ENCODE peak calls at places on chromosomes 16 and 17, in eight cellular contexts. O is SK-N-SH, G is colonic mucosa, S is K562, F is right lobe of liver, N is breast epithelium, R is hepatocyte, Y is prostate gland. P is an unnamed sample. For H3K9me3, the result is how much of the 10 kb centered on the place peaks cover.

GRCh38 chr16:87661561-87661960 is 59.3 kb downstream of the JPH3 start:
- DNase-seq in G (no peak), F (no peak), Y (no peak), N (no peak), R (peak), O (no peak), S (peak), P (peak)

GRCh38 chr16:66568355-66568754 is 2.1 kb downstream of the CMTM1 start:
- DNase-seq in N (no peak), G (no peak), O (no peak), S (no peak), F (no peak), R (no peak), Y (no peak), P (no peak)

GRCh38 chr16:46658925-46659324 is 30.1 kb downstream of the VPS35 start:
- DNase-seq in F (peak), G (no peak), S (no peak), R (no peak), Y (no peak), N (no peak), O (no peak), P (no peak)

GRCh38 chr16:89332248-89333245 is 115.0 kb downstream of the ZNF778 start:
- DNase-seq in O (no peak), N (no peak), S (no peak), G (no peak), Y (no peak), F (no peak), R (no peak), P (no peak)

GRCh38 chr17:58338907-58339774 is 10.5 kb upstream of the TSPOAP1 start:
- DNase-seq in Y (no peak), R (no peak), F (no peak), O (peak), N (no peak), G (peak), S (peak), P (no peak)

GRCh38 chr17:5049314-5049819 is 14.1 kb upstream of the SLC52A1 start:
- DNase-seq in Y (no peak), O (no peak), S (no peak), F (no peak), G (no peak), N (no peak), R (no peak), P (peak)

GRCh38 chr16:14658063-14658462 is 25.3 kb downstream of the BFAR start:
- DNase-seq in F (no peak), R (no peak), N (no peak), O (no peak), S (peak), G (peak), Y (no peak), P (no peak)

GRCh38 chr16:85428168-85428898 is 184.8 kb upstream of the GSE1 start:
- DNase-seq in F (peak), Y (no peak), N (no peak), O (peak), R (no peak), S (peak), G (peak), P (peak)

GRCh38 chr16:88650749-88651275 is at the start of gene CYBA:
- DNase-seq in S (peak), F (peak), G (peak), Y (peak), R (peak), O (peak), N (no peak), P (peak)

GRCh38 chr16:30775381-30776099 is 11.5 kb downstream of the ZNF629 start:
- DNase-seq in Y (peak), S (peak), F (peak), G (peak), R (peak), N (peak), O (peak), P (peak)

GRCh38 chr16:9297437-9298113 is 206.1 kb downstream of the HAPSTR1 start:
- DNase-seq in R (peak), S (peak), F (peak), O (peak), G (no peak), N (no peak), Y (peak), P (no peak)

GRCh38 chr17:72602517-72603345 is 481.9 kb downstream of the SOX9 start:
- DNase-seq in G (peak), Y (no peak), R (no peak), S (no peak), F (no peak), N (no peak), O (no peak), P (no peak)

GRCh38 chr16:637081-638018 is 1.2 kb upstream of the METTL26 start:
- DNase-seq in S (peak), F (peak), R (peak), G (peak), Y (peak), N (peak), O (peak), P (peak)

GRCh38 chr17:73091770-73092517 is 544 bp downstream of the SLC39A11 start:
- DNase-seq in S (peak), R (peak), G (peak), Y (peak), N (peak), F (peak), O (no peak), P (no peak)

GRCh38 chr17:17910060-17910459 is 62.1 kb downstream of the TOM1L2 start:
- DNase-seq in O (no peak), F (no peak), S (no peak), Y (no peak), R (no peak), N (no peak), G (no peak), P (no peak)

GRCh38 chr17:36720131-36720530 is 118.7 kb downstream of the MRM1 start:
- DNase-seq in R (no peak), O (peak), G (no peak), F (no peak), Y (no peak), N (no peak), S (no peak), P (no peak)

GRCh38 chr16:87297918-87298631 is 19.1 kb downstream of the C16orf95 start:
- DNase-seq in N (no peak), R (peak), Y (no peak), G (no peak), O (peak), F (no peak), S (peak), P (no peak)

GRCh38 chr17:77914440-77915254 is 43.9 kb upstream of the TNRC6C start:
- DNase-seq in Y (peak), G (no peak), O (no peak), S (no peak), R (peak), N (no peak), F (no peak), P (no peak)

GRCh38 chr17:14156689-14157088 is 80.0 kb downstream of the CDRT15 start:
- DNase-seq in R (peak), Y (no peak), G (no peak), O (no peak), N (no peak), S (no peak), F (no peak), P (no peak)

GRCh38 chr16:58046054-58046881 is 20.7 kb downstream of the MMP15 start:
- DNase-seq in F (no peak), R (no peak), O (no peak), G (no peak), N (no peak), Y (no peak), S (no peak), P (no peak)

GRCh38 chr17:30924341-30924740 is 2.6 kb downstream of the ADAP2 start:
- DNase-seq in N (no peak), R (no peak), S (no peak), F (no peak), Y (no peak), O (no peak), G (no peak), P (no peak)

GRCh38 chr17:68684860-68685493 is 83.8 kb upstream of the FAM20A start:
- DNase-seq in R (no peak), N (no peak), S (no peak), Y (no peak), O (no peak), G (no peak), F (no peak), P (no peak)

DNA sequence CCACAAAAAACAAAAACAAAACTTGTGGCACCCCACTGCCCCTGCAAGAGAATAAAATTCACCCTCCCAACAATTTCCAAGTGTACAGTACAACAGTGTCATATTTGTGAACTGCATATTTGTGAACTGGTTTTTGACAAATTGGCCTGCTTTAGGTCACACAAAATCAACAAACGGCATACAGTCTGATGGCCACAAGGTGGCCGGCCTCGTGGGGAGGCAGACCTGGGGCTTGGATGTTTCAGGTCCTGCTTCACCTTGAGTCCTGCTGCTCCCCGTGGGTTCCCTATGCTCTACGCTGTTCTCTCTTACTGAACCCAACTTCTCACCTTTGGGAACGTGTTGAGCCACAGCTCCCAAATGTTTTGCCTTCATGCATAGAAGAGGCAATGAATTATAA is 102.2 kb downstream of the CDK5R1 start:
- DNase-seq in F (no peak), O (peak), S (peak), Y (no peak), R (no peak), G (no peak), N (no peak), P (no peak)
- TF ChIP-seq CTCF in F (peak), O (peak), S (peak), Y (no peak), R (peak), G (no peak), N (no peak), P (no peak)

DNA sequence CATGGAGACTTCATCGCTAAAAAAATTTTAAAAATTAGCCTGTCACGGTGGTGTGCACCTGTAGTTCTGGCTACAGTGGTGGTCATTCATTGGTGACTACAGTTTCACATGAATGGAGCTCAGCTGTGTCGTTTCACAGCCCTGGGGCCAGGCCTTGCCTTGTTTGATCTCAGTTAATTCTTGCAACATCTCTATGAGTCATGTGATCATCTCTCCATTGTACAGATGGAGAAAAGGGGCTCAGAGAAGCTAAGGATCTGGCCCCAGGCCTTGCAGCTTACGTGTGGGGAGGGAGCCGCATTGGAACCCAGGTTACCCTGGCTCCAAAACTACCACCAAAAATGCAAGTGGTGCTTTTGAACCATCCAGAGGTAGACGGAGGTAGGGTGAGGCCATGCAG is 49.4 kb downstream of the GDE1 start:
- DNase-seq in G (no peak), N (no peak), O (no peak), S (no peak), R (no peak), Y (no peak), F (no peak), P (no peak)
- H3K27ac ChIP-seq in G (no peak), N (no peak), O (no peak), S (no peak), R (no peak), Y (no peak), F (no peak), P (no peak)

GRCh38 chr17:56667925-56668324 is 74.4 kb downstream of the NOG start:
- DNase-seq in R (no peak), S (no peak), G (no peak), O (no peak), Y (no peak), F (no peak), N (no peak), P (no peak)
- H3K9me3 ChIP-seq in R (under half), S (under half), G (under half), O (under half), Y (under half), F (under half), N (under half), P (under half)

DNA sequence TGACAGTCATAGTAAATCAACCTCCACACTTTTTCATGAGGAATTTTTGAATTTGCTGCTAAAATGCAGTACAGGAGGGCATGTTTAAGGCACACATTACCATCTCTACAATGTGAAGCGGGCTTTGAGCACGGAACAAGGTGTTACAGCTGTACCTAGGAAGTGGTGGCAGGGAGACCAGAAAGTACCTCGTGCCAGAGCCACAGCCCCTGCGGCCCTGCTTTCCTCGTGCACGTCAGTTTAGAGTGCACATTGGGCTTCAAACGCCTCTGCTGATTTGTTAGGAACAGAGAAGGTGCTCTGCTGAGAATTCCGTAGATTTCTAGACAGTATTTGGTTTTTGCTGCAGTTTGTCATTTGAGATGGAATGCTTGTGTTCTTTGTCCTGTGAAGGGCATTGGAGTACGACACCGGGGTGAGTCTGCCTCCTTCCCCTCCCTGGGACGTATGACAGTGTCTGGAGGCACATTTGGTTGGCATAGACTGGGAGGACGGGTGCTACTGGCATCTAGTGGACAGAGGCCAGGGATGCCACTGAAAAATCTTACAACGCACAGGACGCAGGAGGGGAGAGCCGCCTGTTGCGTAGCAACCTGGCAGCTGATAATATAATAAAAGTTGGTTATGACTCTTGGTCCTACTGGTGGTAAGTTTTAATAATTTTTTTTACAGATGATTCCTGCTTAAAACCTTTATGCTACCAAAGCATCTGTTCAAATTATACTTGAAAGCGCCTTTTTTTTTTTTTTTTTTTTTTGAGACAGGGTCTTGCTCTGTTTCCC is 9.1 kb downstream of the FOXK2 start:
- DNase-seq in O (peak), R (peak), N (peak), S (no peak), G (peak), F (peak), Y (peak), P (no peak)
- TF ChIP-seq CTCF in O (peak), R (peak), N (peak), S (no peak), G (peak), F (peak), Y (peak), P (no peak)

GRCh38 chr17:40960144-40960543 is 6.6 kb downstream of the KRT39 start:
- DNase-seq in G (no peak), Y (no peak), S (no peak), N (no peak), F (no peak), O (no peak), R (no peak), P (no peak)
- H3K27ac ChIP-seq in G (no peak), Y (no peak), S (no peak), N (no peak), F (no peak), O (no peak), R (no peak), P (no peak)

DNA sequence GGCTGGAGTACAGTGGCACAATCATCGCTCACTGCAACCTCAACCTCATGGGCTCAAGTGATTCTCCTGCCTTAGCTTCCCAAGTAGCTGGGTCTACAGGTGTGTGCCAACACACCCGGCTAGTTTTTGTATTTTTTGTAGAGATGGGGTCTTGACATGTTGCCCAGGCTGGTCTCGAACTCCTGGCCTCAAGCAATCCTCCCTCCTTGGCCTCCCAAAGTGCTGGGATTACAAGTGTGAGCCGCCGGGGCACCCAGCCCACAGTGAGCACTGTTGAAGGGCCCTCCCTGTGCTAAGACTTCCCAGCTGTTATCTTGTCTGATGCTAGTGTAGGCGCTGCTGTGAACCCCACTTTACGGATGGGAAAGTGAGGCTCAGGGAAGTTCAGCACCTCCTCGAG is 8.0 kb downstream of the CASKIN1 start:
- DNase-seq in R (no peak), G (no peak), O (no peak), S (no peak), N (no peak), F (no peak), Y (no peak), P (no peak)
- H3K9me3 ChIP-seq in R (under half), G (under half), O (under half), S (under half), N (under half), F (under half), Y (under half), P (under half)

GRCh38 chr17:42979511-42980273 is at the start of gene PTGES3L:
- DNase-seq in G (peak), F (no peak), O (peak), N (no peak), R (peak), S (peak), Y (peak), P (no peak)

GRCh38 chr17:42982266-42982665 is 1.9 kb downstream of the RUNDC1 start:
- DNase-seq in G (no peak), F (no peak), Y (peak), S (no peak), R (no peak), N (no peak), O (no peak), P (no peak)

GRCh38 chr17:42984486-42984885 is 4.1 kb downstream of the RUNDC1 start:
- DNase-seq in N (no peak), R (no peak), O (no peak), S (no peak), G (no peak), F (no peak), Y (peak), P (no peak)

GRCh38 chr17:42980766-42981397 is 517 bp downstream of the RUNDC1 start:
- DNase-seq in O (peak), Y (peak), G (peak), S (peak), R (peak), N (peak), F (peak), P (peak)

DNA sequence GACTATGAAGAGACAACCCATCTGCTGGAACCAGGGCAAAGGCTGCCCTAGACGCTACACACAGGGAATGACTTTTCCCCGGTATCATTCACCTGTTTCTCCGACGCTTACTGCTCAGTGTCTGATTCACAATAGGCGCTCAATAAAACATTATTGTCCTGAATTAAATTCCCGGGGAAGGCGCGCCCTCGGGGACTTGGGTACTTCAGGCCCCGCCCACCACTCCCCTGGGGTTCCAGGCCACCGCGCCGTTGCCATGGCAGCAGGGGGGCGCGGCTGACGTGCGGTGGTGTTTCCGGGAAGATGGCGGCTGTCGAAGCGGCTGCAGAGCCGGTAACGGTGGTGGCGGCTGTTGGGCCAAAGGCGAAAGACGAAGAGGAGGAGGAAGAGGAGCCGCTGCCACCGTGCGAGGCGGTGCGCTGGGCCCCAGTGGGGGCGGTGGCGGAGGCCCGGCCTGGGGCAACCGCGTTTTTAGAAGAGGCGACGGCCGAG is at the start of gene RUNDC1:
- DNase-seq in R (peak), G (peak), N (peak), O (peak), F (peak), S (peak), Y (peak), P (peak)
- TF ChIP-seq CTCF in R (no peak), G (no peak), N (no peak), O (no peak), F (no peak), S (no peak), Y (no peak), P (no peak)

P was measured in CD4-positive, alpha-beta T cell.